ENCODE peak calls at places on chromosomes 12 and 14, in ten cellular contexts. One of them, this sample, is unnamed.

GRCh38 chr12:47184229-47184628 is 104.5 kb upstream of the AMIGO2 start:
- DNase-seq in SK-N-MC: no peak
- DNase-seq in GM12892: no peak
- DNase-seq in H1: no peak
- DNase-seq in suprapubic skin: no peak
- DNase-seq in HCT116: no peak
- DNase-seq in GM23338: no peak
- DNase-seq in endothelial cell of umbilical vein: no peak
- DNase-seq in sigmoid colon: no peak
- DNase-seq in GM12891: no peak
- DNase-seq in this sample: no peak

GRCh38 chr14:56274556-56274955 is 156.3 kb downstream of the PELI2 start:
- DNase-seq in GM12892: no peak
- DNase-seq in GM23338: no peak
- DNase-seq in GM12891: no peak
- DNase-seq in SK-N-MC: no peak
- DNase-seq in sigmoid colon: no peak
- DNase-seq in H1: no peak
- DNase-seq in endothelial cell of umbilical vein: no peak
- DNase-seq in HCT116: no peak
- DNase-seq in suprapubic skin: no peak
- DNase-seq in this sample: no peak

GRCh38 chr14:99511421-99512109 is 30.4 kb downstream of the CCNK start:
- DNase-seq in HCT116: no peak
- DNase-seq in suprapubic skin: no peak
- DNase-seq in GM12892: no peak
- DNase-seq in SK-N-MC: no peak
- DNase-seq in GM23338: no peak
- DNase-seq in GM12891: no peak
- DNase-seq in sigmoid colon: peak
- DNase-seq in H1: no peak
- DNase-seq in endothelial cell of umbilical vein: no peak
- DNase-seq in this sample: no peak

GRCh38 chr14:74549588-74549987 is 56.0 kb downstream of the ISCA2 start:
- DNase-seq in H1: no peak
- DNase-seq in endothelial cell of umbilical vein: no peak
- DNase-seq in HCT116: no peak
- DNase-seq in SK-N-MC: no peak
- DNase-seq in GM12891: no peak
- DNase-seq in suprapubic skin: no peak
- DNase-seq in GM23338: peak
- DNase-seq in sigmoid colon: no peak
- DNase-seq in GM12892: no peak
- DNase-seq in this sample: no peak

GRCh38 chr12:114166360-114166759 is 200.2 kb upstream of the RBM19 start:
- DNase-seq in SK-N-MC: peak
- DNase-seq in sigmoid colon: no peak
- DNase-seq in GM23338: peak
- DNase-seq in GM12891: no peak
- DNase-seq in H1: peak
- DNase-seq in HCT116: peak
- DNase-seq in endothelial cell of umbilical vein: no peak
- DNase-seq in suprapubic skin: no peak
- DNase-seq in GM12892: no peak
- DNase-seq in this sample: no peak

GRCh38 chr14:56659964-56660551 is 80.5 kb downstream of the TMEM260 start:
- DNase-seq in H1: no peak
- DNase-seq in GM12891: peak
- DNase-seq in SK-N-MC: peak
- DNase-seq in suprapubic skin: no peak
- DNase-seq in GM12892: no peak
- DNase-seq in GM23338: peak
- DNase-seq in sigmoid colon: no peak
- DNase-seq in HCT116: peak
- DNase-seq in endothelial cell of umbilical vein: peak
- DNase-seq in this sample: peak

GRCh38 chr12:109098142-109098652 is 800 bp downstream of the UNG start:
- DNase-seq in GM23338: no peak
- DNase-seq in HCT116: no peak
- DNase-seq in GM12891: no peak
- DNase-seq in endothelial cell of umbilical vein: no peak
- DNase-seq in H1: no peak
- DNase-seq in suprapubic skin: no peak
- DNase-seq in GM12892: no peak
- DNase-seq in SK-N-MC: no peak
- DNase-seq in sigmoid colon: peak
- DNase-seq in this sample: no peak

GRCh38 chr14:21454843-21455550 is 926 bp downstream of the CHD8 start:
- DNase-seq in sigmoid colon: no peak
- DNase-seq in GM12891: no peak
- DNase-seq in GM12892: no peak
- DNase-seq in suprapubic skin: no peak
- DNase-seq in GM23338: peak
- DNase-seq in H1: no peak
- DNase-seq in SK-N-MC: no peak
- DNase-seq in endothelial cell of umbilical vein: no peak
- DNase-seq in HCT116: no peak
- DNase-seq in this sample: no peak

GRCh38 chr14:53044486-53044885 is 93.6 kb upstream of the FERMT2 start:
- DNase-seq in suprapubic skin: no peak
- DNase-seq in endothelial cell of umbilical vein: no peak
- DNase-seq in GM23338: no peak
- DNase-seq in GM12892: no peak
- DNase-seq in SK-N-MC: no peak
- DNase-seq in GM12891: no peak
- DNase-seq in HCT116: no peak
- DNase-seq in sigmoid colon: no peak
- DNase-seq in H1: no peak
- DNase-seq in this sample: no peak

GRCh38 chr12:83664650-83665049 is 977.9 kb downstream of the TMTC2 start:
- DNase-seq in SK-N-MC: peak
- DNase-seq in GM12892: no peak
- DNase-seq in GM23338: no peak
- DNase-seq in GM12891: no peak
- DNase-seq in HCT116: no peak
- DNase-seq in suprapubic skin: no peak
- DNase-seq in H1: no peak
- DNase-seq in endothelial cell of umbilical vein: no peak
- DNase-seq in sigmoid colon: no peak
- DNase-seq in this sample: no peak

GRCh38 chr14:50677527-50678063 is 9.5 kb upstream of the SAV1 start:
- DNase-seq in suprapubic skin: no peak
- DNase-seq in H1: no peak
- DNase-seq in GM23338: no peak
- DNase-seq in GM12891: no peak
- DNase-seq in HCT116: peak
- DNase-seq in endothelial cell of umbilical vein: peak
- DNase-seq in sigmoid colon: no peak
- DNase-seq in SK-N-MC: no peak
- DNase-seq in GM12892: no peak
- DNase-seq in this sample: no peak

GRCh38 chr12:29066061-29066588 is 83.0 kb upstream of the FAR2 start:
- DNase-seq in SK-N-MC: no peak
- DNase-seq in GM12892: no peak
- DNase-seq in GM12891: no peak
- DNase-seq in HCT116: peak
- DNase-seq in suprapubic skin: no peak
- DNase-seq in sigmoid colon: peak
- DNase-seq in endothelial cell of umbilical vein: peak
- DNase-seq in GM23338: no peak
- DNase-seq in H1: no peak
- DNase-seq in this sample: no peak

GRCh38 chr12:103833095-103833777 is 7.8 kb downstream of the NT5DC3 start:
- DNase-seq in HCT116: no peak
- DNase-seq in suprapubic skin: no peak
- DNase-seq in GM23338: no peak
- DNase-seq in endothelial cell of umbilical vein: no peak
- DNase-seq in sigmoid colon: no peak
- DNase-seq in H1: no peak
- DNase-seq in SK-N-MC: no peak
- DNase-seq in GM12891: no peak
- DNase-seq in GM12892: no peak
- DNase-seq in this sample: no peak

GRCh38 chr12:78759387-78759786 is 105.2 kb upstream of the SYT1 start:
- DNase-seq in GM23338: peak
- DNase-seq in GM12892: no peak
- DNase-seq in suprapubic skin: no peak
- DNase-seq in SK-N-MC: no peak
- DNase-seq in H1: no peak
- DNase-seq in GM12891: no peak
- DNase-seq in sigmoid colon: no peak
- DNase-seq in endothelial cell of umbilical vein: peak
- DNase-seq in HCT116: no peak
- DNase-seq in this sample: no peak

GRCh38 chr12:4505381-4505986 is 33.2 kb upstream of the RAD51AP1 start:
- DNase-seq in suprapubic skin: no peak
- DNase-seq in SK-N-MC: no peak
- DNase-seq in GM23338: no peak
- DNase-seq in endothelial cell of umbilical vein: no peak
- DNase-seq in sigmoid colon: no peak
- DNase-seq in H1: no peak
- DNase-seq in GM12892: no peak
- DNase-seq in GM12891: no peak
- DNase-seq in HCT116: no peak
- DNase-seq in this sample: no peak

DNA sequence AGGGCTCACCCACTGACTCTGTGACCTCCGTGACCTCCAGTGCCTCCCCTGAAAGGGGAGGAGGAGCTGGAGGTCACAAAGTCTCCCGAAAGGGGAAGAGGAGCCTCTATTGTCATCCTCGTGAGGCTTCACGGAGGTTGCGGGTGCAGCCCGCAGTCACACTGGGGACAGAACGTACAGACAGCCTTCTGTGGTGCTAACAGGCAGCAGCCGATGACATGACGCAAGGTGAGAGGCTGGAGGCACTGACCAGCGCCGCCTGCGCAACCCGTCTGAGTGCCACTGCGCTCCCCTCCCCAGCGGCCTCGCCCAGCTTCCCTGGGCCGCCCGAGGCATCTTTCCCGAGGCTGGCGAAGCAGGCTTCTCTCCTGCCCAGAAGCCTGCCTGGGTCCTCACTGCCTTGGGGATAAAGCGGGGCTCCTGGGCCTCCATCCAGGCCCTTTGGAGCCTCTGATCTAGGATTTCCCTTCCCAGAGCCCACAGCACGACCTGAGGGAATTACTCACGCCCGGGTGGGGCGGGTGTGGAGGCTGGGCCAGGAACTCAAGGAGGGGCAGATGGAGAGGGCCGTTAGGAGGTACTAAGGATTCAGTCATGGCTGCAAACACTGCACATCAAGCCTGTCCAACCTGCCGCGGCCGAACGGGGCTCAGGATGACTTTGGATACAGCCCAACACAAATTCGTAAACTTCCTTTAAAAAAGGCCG is 12.3 kb upstream of the LBHD2 start:
- DNase-seq in GM12891: no peak
- DNase-seq in suprapubic skin: no peak
- DNase-seq in sigmoid colon: peak
- DNase-seq in endothelial cell of umbilical vein: no peak
- DNase-seq in SK-N-MC: no peak
- DNase-seq in HCT116: no peak
- DNase-seq in GM23338: no peak
- DNase-seq in GM12892: no peak
- DNase-seq in H1: no peak
- DNase-seq in this sample: no peak
- TF ChIP-seq POLR2AphosphoS5 in GM12891: no peak
- TF ChIP-seq POLR2AphosphoS5 in suprapubic skin: no peak
- TF ChIP-seq POLR2AphosphoS5 in sigmoid colon: no peak
- TF ChIP-seq POLR2AphosphoS5 in endothelial cell of umbilical vein: no peak
- TF ChIP-seq POLR2AphosphoS5 in SK-N-MC: no peak
- TF ChIP-seq POLR2AphosphoS5 in HCT116: no peak
- TF ChIP-seq POLR2AphosphoS5 in GM23338: no peak
- TF ChIP-seq POLR2AphosphoS5 in GM12892: no peak
- TF ChIP-seq POLR2AphosphoS5 in H1: no peak
- TF ChIP-seq POLR2AphosphoS5 in this sample: no peak

GRCh38 chr12:82350161-82350560 is 8.0 kb downstream of the CCDC59 start:
- DNase-seq in endothelial cell of umbilical vein: no peak
- DNase-seq in HCT116: no peak
- DNase-seq in SK-N-MC: no peak
- DNase-seq in sigmoid colon: no peak
- DNase-seq in GM12891: no peak
- DNase-seq in suprapubic skin: no peak
- DNase-seq in GM12892: no peak
- DNase-seq in H1: no peak
- DNase-seq in GM23338: no peak
- DNase-seq in this sample: no peak
- TF ChIP-seq POLR2AphosphoS5 in endothelial cell of umbilical vein: no peak
- TF ChIP-seq POLR2AphosphoS5 in HCT116: no peak
- TF ChIP-seq POLR2AphosphoS5 in SK-N-MC: no peak
- TF ChIP-seq POLR2AphosphoS5 in sigmoid colon: no peak
- TF ChIP-seq POLR2AphosphoS5 in GM12891: no peak
- TF ChIP-seq POLR2AphosphoS5 in suprapubic skin: no peak
- TF ChIP-seq POLR2AphosphoS5 in GM12892: peak
- TF ChIP-seq POLR2AphosphoS5 in H1: no peak
- TF ChIP-seq POLR2AphosphoS5 in GM23338: no peak
- TF ChIP-seq POLR2AphosphoS5 in this sample: no peak

DNA sequence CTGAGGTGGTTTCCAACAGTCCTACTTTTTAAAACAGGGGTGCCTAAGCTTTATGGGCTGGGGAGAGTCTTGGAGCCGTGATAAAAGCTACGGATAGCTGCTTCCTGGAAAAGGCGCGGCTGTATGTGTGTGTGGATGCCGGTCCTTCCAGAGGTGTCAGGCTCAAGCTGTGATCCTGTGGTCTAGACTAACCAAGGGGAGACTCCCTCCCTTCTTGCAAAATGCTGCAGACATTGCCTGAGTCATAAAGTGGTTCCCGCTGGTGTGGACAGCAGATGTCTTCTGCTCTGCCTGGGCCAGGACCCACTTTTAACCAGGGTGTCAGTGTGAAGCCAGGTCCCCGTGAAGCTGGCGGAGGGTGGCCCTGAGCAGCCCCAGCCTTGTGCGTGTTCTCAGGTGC is 37.8 kb downstream of the CCDC92 start:
- DNase-seq in GM12892: no peak
- DNase-seq in HCT116: no peak
- DNase-seq in endothelial cell of umbilical vein: no peak
- DNase-seq in SK-N-MC: no peak
- DNase-seq in GM12891: no peak
- DNase-seq in GM23338: no peak
- DNase-seq in H1: no peak
- DNase-seq in sigmoid colon: no peak
- DNase-seq in suprapubic skin: no peak
- DNase-seq in this sample: no peak
- TF ChIP-seq POLR2AphosphoS5 in GM12892: no peak
- TF ChIP-seq POLR2AphosphoS5 in HCT116: no peak
- TF ChIP-seq POLR2AphosphoS5 in endothelial cell of umbilical vein: no peak
- TF ChIP-seq POLR2AphosphoS5 in SK-N-MC: no peak
- TF ChIP-seq POLR2AphosphoS5 in GM12891: no peak
- TF ChIP-seq POLR2AphosphoS5 in GM23338: no peak
- TF ChIP-seq POLR2AphosphoS5 in H1: no peak
- TF ChIP-seq POLR2AphosphoS5 in sigmoid colon: no peak
- TF ChIP-seq POLR2AphosphoS5 in suprapubic skin: no peak
- TF ChIP-seq POLR2AphosphoS5 in this sample: no peak

DNA sequence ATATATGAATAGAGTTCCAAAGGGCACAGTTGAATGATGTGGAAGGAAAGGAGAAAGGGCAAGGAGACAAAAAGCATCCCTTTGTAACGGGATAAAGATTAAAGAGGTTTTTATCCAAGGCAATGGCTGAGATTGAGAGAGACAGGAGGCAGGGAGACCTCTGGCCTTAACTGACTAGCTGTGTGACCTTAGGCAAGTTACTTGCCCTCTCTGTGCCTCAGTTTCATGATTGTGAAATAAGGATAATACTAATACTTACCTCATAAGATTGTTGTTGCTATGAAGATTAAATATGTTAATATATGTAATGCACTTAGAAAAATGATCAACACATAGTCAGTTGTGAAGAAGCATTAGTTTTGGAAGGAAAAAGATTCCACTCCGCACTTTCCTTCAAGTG is 130.2 kb upstream of the EEA1 start:
- DNase-seq in HCT116: no peak
- DNase-seq in GM12892: no peak
- DNase-seq in H1: no peak
- DNase-seq in GM12891: no peak
- DNase-seq in suprapubic skin: no peak
- DNase-seq in endothelial cell of umbilical vein: no peak
- DNase-seq in SK-N-MC: no peak
- DNase-seq in GM23338: no peak
- DNase-seq in sigmoid colon: no peak
- DNase-seq in this sample: no peak
- TF ChIP-seq POLR2AphosphoS5 in HCT116: no peak
- TF ChIP-seq POLR2AphosphoS5 in GM12892: no peak
- TF ChIP-seq POLR2AphosphoS5 in H1: no peak
- TF ChIP-seq POLR2AphosphoS5 in GM12891: no peak
- TF ChIP-seq POLR2AphosphoS5 in suprapubic skin: no peak
- TF ChIP-seq POLR2AphosphoS5 in endothelial cell of umbilical vein: no peak
- TF ChIP-seq POLR2AphosphoS5 in SK-N-MC: no peak
- TF ChIP-seq POLR2AphosphoS5 in GM23338: no peak
- TF ChIP-seq POLR2AphosphoS5 in sigmoid colon: no peak
- TF ChIP-seq POLR2AphosphoS5 in this sample: no peak

This sample was measured in Panc1.